ENCODE peak calls at places on chromosomes 6 and 20, in six cellular contexts. X is colonic mucosa, A is cardiac muscle cell, I is BJ, Y is MM.1S, G is fibroblast of pulmonary artery. J is an unnamed sample.

GRCh38 chr6:24329022-24329421 is 28.8 kb downstream of the DCDC2 start:
- DNase-seq in X (no peak), A (no peak), I (no peak), Y (no peak), G (no peak), J (no peak)

GRCh38 chr6:138818496-138819194 is 22.8 kb downstream of the ECT2L start:
- DNase-seq in X (peak; percentile 21), A (no peak), I (no peak), Y (no peak), G (no peak), J (no peak)

GRCh38 chr6:110233769-110234374 is 53.6 kb downstream of the CDC40 start:
- DNase-seq in X (no peak), A (peak; percentile 53), I (no peak), Y (peak; percentile 78), G (peak; percentile 21), J (peak; percentile 58)

GRCh38 chr20:32577657-32578056 is 7.5 kb downstream of the NOL4L start:
- DNase-seq in X (no peak), A (no peak), I (no peak), Y (no peak), G (peak; percentile 55), J (no peak)

GRCh38 chr6:161547617-161548016 is 273.8 kb upstream of the AGPAT4 start:
- DNase-seq in X (no peak), A (no peak), I (no peak), Y (no peak), G (peak; percentile 2), J (no peak)

GRCh38 chr6:34132486-34133185 is 13.3 kb downstream of the GRM4 start:
- DNase-seq in X (no peak), A (peak; percentile 88), I (no peak), Y (peak; percentile 48), G (peak; percentile 42), J (peak; percentile 39)

GRCh38 chr6:35511183-35511941 is 1.3 kb downstream of the TULP1 start:
- DNase-seq in X (no peak), A (no peak), I (no peak), Y (no peak), G (no peak), J (no peak)

GRCh38 chr20:37256286-37256685 is 5.3 kb downstream of the GHRH start:
- DNase-seq in X (no peak), A (no peak), I (no peak), Y (no peak), G (no peak), J (no peak)

GRCh38 chr6:35093783-35094182 is 47.4 kb downstream of the TCP11 start:
- DNase-seq in X (peak; percentile 14), A (no peak), I (no peak), Y (no peak), G (no peak), J (no peak)

GRCh38 chr20:17721802-17722486 is 22.2 kb downstream of the BANF2 start:
- DNase-seq in X (peak; percentile 69), A (no peak), I (no peak), Y (no peak), G (peak; percentile 7), J (no peak)
- TF ChIP-seq CTCF in X (no peak), A (peak; percentile 12), I (peak; percentile 15), Y (peak; percentile 14), G (peak; percentile 24), J (peak; percentile 19)

DNA sequence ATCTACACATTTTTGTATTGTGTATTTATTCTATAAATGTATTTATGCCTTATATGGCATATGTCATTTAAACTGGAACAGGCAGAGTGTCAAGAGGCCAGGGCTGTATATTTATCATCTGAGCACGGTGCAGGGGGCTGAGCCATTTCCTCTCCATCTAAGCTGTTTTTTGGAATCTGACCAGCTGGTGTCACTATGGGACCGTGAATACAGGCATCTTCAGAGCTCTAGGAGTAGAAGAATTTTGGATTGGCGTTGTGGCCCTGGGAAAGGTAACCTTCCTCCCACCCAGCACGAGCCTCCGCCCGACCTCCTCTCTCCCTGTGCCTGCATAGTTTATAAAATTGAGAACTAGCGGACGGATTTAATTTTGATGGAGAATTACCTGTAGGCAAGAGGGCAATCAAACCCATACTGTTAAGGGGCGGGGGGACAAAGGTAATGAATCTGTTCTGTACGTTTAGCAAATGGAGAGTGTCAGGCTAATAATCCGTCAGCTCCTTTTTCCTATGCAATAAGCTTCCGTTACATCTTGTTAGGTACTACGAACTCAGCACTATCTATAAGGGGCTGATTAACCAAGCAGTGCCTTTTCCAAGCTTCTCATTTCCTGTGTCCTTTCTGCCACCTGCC is 29.0 kb upstream of the EEF1E1 start:
- DNase-seq in X (peak; percentile 45), A (peak; percentile 81), I (no peak), Y (peak; percentile 63), G (peak; percentile 77), J (peak; percentile 70)
- TF ChIP-seq CTCF in X (peak; percentile 37), A (peak; percentile 64), I (peak; percentile 66), Y (peak; percentile 57), G (peak; percentile 63), J (peak; percentile 77)

DNA sequence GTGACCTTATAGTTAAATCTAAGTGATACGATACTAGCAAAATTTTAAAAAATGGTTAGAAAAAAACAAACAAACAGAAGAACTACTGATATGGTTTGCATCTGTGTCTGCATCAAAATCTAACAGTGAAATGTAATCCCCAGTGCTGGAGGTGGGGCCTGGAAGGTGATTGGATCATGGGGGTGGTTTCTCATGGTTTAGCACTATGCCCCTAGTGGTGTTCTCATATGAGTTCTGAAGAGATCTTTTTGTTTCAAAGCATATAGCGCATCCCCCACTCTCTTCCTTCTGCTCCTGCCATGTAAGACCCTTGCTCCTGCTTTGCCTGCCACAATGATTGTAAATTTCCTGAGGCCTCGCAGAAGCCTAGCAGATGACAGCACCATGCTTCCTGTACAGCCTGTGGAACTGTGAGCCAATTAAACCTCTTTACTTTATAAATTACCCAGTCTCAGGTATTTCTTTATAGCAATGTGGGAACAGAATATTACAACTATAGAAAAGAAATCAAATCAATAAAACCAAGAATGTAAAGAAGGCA is 5.4 kb downstream of the FBXL4 start:
- DNase-seq in X (no peak), A (no peak), I (no peak), Y (no peak), G (no peak), J (no peak)
- TF ChIP-seq CTCF in X (no peak), A (no peak), I (no peak), Y (peak; percentile 13), G (no peak), J (peak; percentile 4)

DNA sequence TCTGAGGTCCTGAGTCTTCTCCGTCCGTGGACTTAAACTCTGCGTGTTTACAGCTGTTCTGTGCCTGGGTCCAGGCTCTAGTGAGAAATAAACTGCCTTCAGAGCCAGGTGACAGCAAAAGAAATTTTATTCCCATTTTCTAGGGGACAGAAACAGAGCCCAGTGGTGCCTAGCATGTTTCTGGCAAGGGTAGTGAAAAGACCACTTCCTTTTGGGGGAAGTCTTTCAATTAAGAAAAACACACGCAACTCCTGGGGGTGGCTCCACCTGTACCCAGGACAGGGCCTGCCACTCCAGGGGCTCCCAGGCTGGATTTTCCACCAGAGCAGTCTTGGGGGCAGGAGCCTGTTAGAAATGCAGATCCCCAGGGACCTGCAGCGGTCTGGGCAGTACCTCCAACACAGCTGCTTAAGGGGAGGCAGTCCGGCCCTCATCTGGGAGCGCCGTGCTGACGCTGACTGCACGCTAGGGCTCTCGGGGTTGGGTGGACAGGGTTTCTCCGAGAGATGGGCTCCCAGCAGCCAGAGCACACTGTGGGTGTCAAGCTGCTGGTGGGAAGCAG is 23.0 kb upstream of the AVP start:
- DNase-seq in X (no peak), A (no peak), I (no peak), Y (no peak), G (no peak), J (no peak)
- TF ChIP-seq CTCF in X (no peak), A (no peak), I (no peak), Y (no peak), G (no peak), J (no peak)

GRCh38 chr20:22285555-22285954 is 298.8 kb downstream of the FOXA2 start:
- DNase-seq in X (no peak), A (no peak), I (no peak), Y (no peak), G (no peak), J (no peak)
- TF ChIP-seq CTCF in X (no peak), A (no peak), I (no peak), Y (no peak), G (no peak), J (no peak)

GRCh38 chr6:44169886-44170570 is 11.4 kb downstream of the CAPN11 start:
- DNase-seq in X (no peak), A (no peak), I (no peak), Y (no peak), G (no peak), J (no peak)

GRCh38 chr6:44176130-44176934 is 17.7 kb downstream of the CAPN11 start:
- DNase-seq in X (no peak), A (no peak), I (no peak), Y (no peak), G (no peak), J (no peak)

GRCh38 chr6:44172759-44173500 is 14.3 kb downstream of the CAPN11 start:
- DNase-seq in X (peak; percentile 88), A (peak; percentile 89), I (peak; percentile 12), Y (peak; percentile 64), G (peak; percentile 81), J (peak; percentile 80)

GRCh38 chr6:44169154-44169553 is 10.5 kb downstream of the CAPN11 start:
- DNase-seq in X (peak; percentile 71), A (no peak), I (no peak), Y (no peak), G (no peak), J (no peak)

DNA sequence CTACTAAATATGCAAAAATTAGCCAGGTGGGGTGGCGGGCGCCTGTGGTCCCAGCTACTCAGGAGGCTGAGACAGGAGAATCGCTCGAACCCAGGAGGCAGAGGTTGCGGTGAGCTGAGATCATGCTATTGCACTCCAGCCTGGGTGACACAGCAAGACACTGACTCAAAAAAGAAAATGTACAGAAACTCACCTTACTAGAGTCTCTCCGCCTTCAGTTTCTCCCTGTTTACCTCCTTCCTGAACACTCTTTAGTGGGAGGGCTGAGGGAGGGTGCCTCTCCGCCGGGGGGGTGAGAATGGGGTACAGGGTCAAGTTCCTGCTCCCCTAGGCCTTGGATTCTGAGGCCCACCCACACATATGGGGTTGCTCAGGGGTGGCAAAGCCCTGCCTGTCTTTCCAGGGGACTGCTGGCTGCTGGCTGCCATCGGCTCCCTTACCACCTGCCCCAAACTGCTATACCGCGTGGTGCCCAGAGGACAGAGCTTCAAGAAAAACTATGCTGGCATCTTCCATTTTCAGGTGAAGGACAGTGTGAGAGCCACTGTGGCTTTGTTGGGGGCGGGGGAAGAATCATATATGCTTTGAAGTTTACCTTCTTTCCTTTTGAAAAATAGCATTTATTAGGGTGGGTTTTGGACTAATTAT is 13.4 kb downstream of the CAPN11 start:
- DNase-seq in X (no peak), A (no peak), I (no peak), Y (no peak), G (no peak), J (no peak)
- TF ChIP-seq CTCF in X (no peak), A (no peak), I (no peak), Y (no peak), G (no peak), J (no peak)

GRCh38 chr20:36216314-36217025 is 19.8 kb upstream of the AAR2 start:
- DNase-seq in X (no peak), A (no peak), I (no peak), Y (no peak), G (no peak), J (no peak)

GRCh38 chr20:36214684-36215256 is 21.5 kb upstream of the AAR2 start:
- DNase-seq in X (no peak), A (peak; percentile 28), I (no peak), Y (peak; percentile 34), G (peak; percentile 53), J (peak; percentile 38)

GRCh38 chr20:36218380-36219064 is 17.8 kb upstream of the AAR2 start:
- DNase-seq in X (no peak), A (no peak), I (no peak), Y (no peak), G (no peak), J (no peak)

GRCh38 chr20:36215778-36216177 is 20.5 kb upstream of the AAR2 start:
- DNase-seq in X (no peak), A (no peak), I (no peak), Y (no peak), G (no peak), J (no peak)

GRCh38 chr20:36217226-36217625 is 19.1 kb upstream of the AAR2 start:
- DNase-seq in X (no peak), A (no peak), I (no peak), Y (no peak), G (no peak), J (no peak)
- TF ChIP-seq CTCF in X (no peak), A (no peak), I (no peak), Y (no peak), G (no peak), J (no peak)

J was measured in fibroblast of villous mesenchyme.